ENCODE peak calls at places on chromosome 15, in eight cellular contexts. One of them, this sample, is unnamed.

GRCh38 chr15:74835312-74835823 is 7.6 kb downstream of the ULK3 start:
- DNase-seq in stimulated activated naive B cell treated with anti-CD40 and anti-IgM and Interleukin-4, amounts not matched to agents 10 μg/mL and 1 μg/mL and 100 μg/mL, for 72 hours: no peak
- DNase-seq in T-helper 2 cell: peak
- DNase-seq in HTR-8/SVneo: peak
- DNase-seq in cardiac fibroblast: peak
- DNase-seq in stimulated activated CD4-positive, alpha-beta T cell treated with anti-CD3 and anti-CD28 coated beads, Interleukin-4, amount 100 ng/mL, for 4 hours: peak
- DNase-seq in endothelial cell: peak
- DNase-seq in HEK293T: peak
- DNase-seq in this sample: peak

GRCh38 chr15:27260523-27260922 is 289.5 kb downstream of the GABRG3 start:
- DNase-seq in stimulated activated naive B cell treated with anti-CD40 and anti-IgM and Interleukin-4, amounts not matched to agents 10 μg/mL and 1 μg/mL and 100 μg/mL, for 72 hours: no peak
- DNase-seq in T-helper 2 cell: no peak
- DNase-seq in HTR-8/SVneo: no peak
- DNase-seq in cardiac fibroblast: no peak
- DNase-seq in stimulated activated CD4-positive, alpha-beta T cell treated with anti-CD3 and anti-CD28 coated beads, Interleukin-4, amount 100 ng/mL, for 4 hours: no peak
- DNase-seq in endothelial cell: no peak
- DNase-seq in HEK293T: no peak
- DNase-seq in this sample: no peak

GRCh38 chr15:52295421-52295991 is at the start of gene MYO5C:
- DNase-seq in stimulated activated naive B cell treated with anti-CD40 and anti-IgM and Interleukin-4, amounts not matched to agents 10 μg/mL and 1 μg/mL and 100 μg/mL, for 72 hours: peak
- DNase-seq in T-helper 2 cell: no peak
- DNase-seq in HTR-8/SVneo: peak
- DNase-seq in cardiac fibroblast: peak
- DNase-seq in stimulated activated CD4-positive, alpha-beta T cell treated with anti-CD3 and anti-CD28 coated beads, Interleukin-4, amount 100 ng/mL, for 4 hours: no peak
- DNase-seq in endothelial cell: peak
- DNase-seq in HEK293T: peak
- DNase-seq in this sample: peak

GRCh38 chr15:39934415-39935044 is 615 bp downstream of the EIF2AK4 start:
- DNase-seq in stimulated activated naive B cell treated with anti-CD40 and anti-IgM and Interleukin-4, amounts not matched to agents 10 μg/mL and 1 μg/mL and 100 μg/mL, for 72 hours: no peak
- DNase-seq in T-helper 2 cell: peak
- DNase-seq in HTR-8/SVneo: no peak
- DNase-seq in cardiac fibroblast: peak
- DNase-seq in stimulated activated CD4-positive, alpha-beta T cell treated with anti-CD3 and anti-CD28 coated beads, Interleukin-4, amount 100 ng/mL, for 4 hours: no peak
- DNase-seq in endothelial cell: peak
- DNase-seq in HEK293T: no peak
- DNase-seq in this sample: no peak

GRCh38 chr15:88400069-88400468 is 67.1 kb downstream of the MRPL46 start:
- DNase-seq in stimulated activated naive B cell treated with anti-CD40 and anti-IgM and Interleukin-4, amounts not matched to agents 10 μg/mL and 1 μg/mL and 100 μg/mL, for 72 hours: no peak
- DNase-seq in T-helper 2 cell: no peak
- DNase-seq in HTR-8/SVneo: no peak
- DNase-seq in cardiac fibroblast: no peak
- DNase-seq in stimulated activated CD4-positive, alpha-beta T cell treated with anti-CD3 and anti-CD28 coated beads, Interleukin-4, amount 100 ng/mL, for 4 hours: no peak
- DNase-seq in endothelial cell: peak
- DNase-seq in HEK293T: no peak
- DNase-seq in this sample: no peak

GRCh38 chr15:31316135-31316795 is 10.4 kb upstream of the KLF13 start:
- DNase-seq in stimulated activated naive B cell treated with anti-CD40 and anti-IgM and Interleukin-4, amounts not matched to agents 10 μg/mL and 1 μg/mL and 100 μg/mL, for 72 hours: no peak
- DNase-seq in T-helper 2 cell: no peak
- DNase-seq in HTR-8/SVneo: no peak
- DNase-seq in cardiac fibroblast: no peak
- DNase-seq in stimulated activated CD4-positive, alpha-beta T cell treated with anti-CD3 and anti-CD28 coated beads, Interleukin-4, amount 100 ng/mL, for 4 hours: no peak
- DNase-seq in endothelial cell: no peak
- DNase-seq in HEK293T: no peak
- DNase-seq in this sample: no peak

GRCh38 chr15:93035953-93036810 is 52.8 kb downstream of the RGMA start:
- DNase-seq in stimulated activated naive B cell treated with anti-CD40 and anti-IgM and Interleukin-4, amounts not matched to agents 10 μg/mL and 1 μg/mL and 100 μg/mL, for 72 hours: peak
- DNase-seq in T-helper 2 cell: peak
- DNase-seq in HTR-8/SVneo: peak
- DNase-seq in cardiac fibroblast: peak
- DNase-seq in stimulated activated CD4-positive, alpha-beta T cell treated with anti-CD3 and anti-CD28 coated beads, Interleukin-4, amount 100 ng/mL, for 4 hours: peak
- DNase-seq in endothelial cell: peak
- DNase-seq in HEK293T: peak
- DNase-seq in this sample: peak

GRCh38 chr15:93985925-93986324 is 245.4 kb upstream of the MCTP2 start:
- DNase-seq in stimulated activated naive B cell treated with anti-CD40 and anti-IgM and Interleukin-4, amounts not matched to agents 10 μg/mL and 1 μg/mL and 100 μg/mL, for 72 hours: no peak
- DNase-seq in T-helper 2 cell: no peak
- DNase-seq in HTR-8/SVneo: no peak
- DNase-seq in cardiac fibroblast: no peak
- DNase-seq in stimulated activated CD4-positive, alpha-beta T cell treated with anti-CD3 and anti-CD28 coated beads, Interleukin-4, amount 100 ng/mL, for 4 hours: no peak
- DNase-seq in endothelial cell: no peak
- DNase-seq in HEK293T: no peak
- DNase-seq in this sample: no peak

GRCh38 chr15:39511000-39511914 is 69.6 kb upstream of the THBS1 start:
- DNase-seq in stimulated activated naive B cell treated with anti-CD40 and anti-IgM and Interleukin-4, amounts not matched to agents 10 μg/mL and 1 μg/mL and 100 μg/mL, for 72 hours: no peak
- DNase-seq in T-helper 2 cell: no peak
- DNase-seq in HTR-8/SVneo: peak
- DNase-seq in cardiac fibroblast: peak
- DNase-seq in stimulated activated CD4-positive, alpha-beta T cell treated with anti-CD3 and anti-CD28 coated beads, Interleukin-4, amount 100 ng/mL, for 4 hours: no peak
- DNase-seq in endothelial cell: no peak
- DNase-seq in HEK293T: peak
- DNase-seq in this sample: peak

GRCh38 chr15:66171891-66172290 is 81.7 kb downstream of the MEGF11 start:
- DNase-seq in stimulated activated naive B cell treated with anti-CD40 and anti-IgM and Interleukin-4, amounts not matched to agents 10 μg/mL and 1 μg/mL and 100 μg/mL, for 72 hours: no peak
- DNase-seq in T-helper 2 cell: no peak
- DNase-seq in HTR-8/SVneo: no peak
- DNase-seq in cardiac fibroblast: no peak
- DNase-seq in stimulated activated CD4-positive, alpha-beta T cell treated with anti-CD3 and anti-CD28 coated beads, Interleukin-4, amount 100 ng/mL, for 4 hours: no peak
- DNase-seq in endothelial cell: no peak
- DNase-seq in HEK293T: no peak
- DNase-seq in this sample: no peak

GRCh38 chr15:56042982-56043980 is 49.9 kb upstream of the NEDD4 start:
- DNase-seq in stimulated activated naive B cell treated with anti-CD40 and anti-IgM and Interleukin-4, amounts not matched to agents 10 μg/mL and 1 μg/mL and 100 μg/mL, for 72 hours: peak
- DNase-seq in T-helper 2 cell: peak
- DNase-seq in HTR-8/SVneo: no peak
- DNase-seq in cardiac fibroblast: peak
- DNase-seq in stimulated activated CD4-positive, alpha-beta T cell treated with anti-CD3 and anti-CD28 coated beads, Interleukin-4, amount 100 ng/mL, for 4 hours: peak
- DNase-seq in endothelial cell: no peak
- DNase-seq in HEK293T: no peak
- DNase-seq in this sample: no peak

GRCh38 chr15:101017935-101018849 is 99.0 kb downstream of the LRRK1 start:
- DNase-seq in stimulated activated naive B cell treated with anti-CD40 and anti-IgM and Interleukin-4, amounts not matched to agents 10 μg/mL and 1 μg/mL and 100 μg/mL, for 72 hours: no peak
- DNase-seq in T-helper 2 cell: no peak
- DNase-seq in HTR-8/SVneo: no peak
- DNase-seq in cardiac fibroblast: peak
- DNase-seq in stimulated activated CD4-positive, alpha-beta T cell treated with anti-CD3 and anti-CD28 coated beads, Interleukin-4, amount 100 ng/mL, for 4 hours: no peak
- DNase-seq in endothelial cell: no peak
- DNase-seq in HEK293T: no peak
- DNase-seq in this sample: no peak

GRCh38 chr15:60695713-60696522 is 217.0 kb upstream of the ICE2 start:
- DNase-seq in stimulated activated naive B cell treated with anti-CD40 and anti-IgM and Interleukin-4, amounts not matched to agents 10 μg/mL and 1 μg/mL and 100 μg/mL, for 72 hours: peak
- DNase-seq in T-helper 2 cell: peak
- DNase-seq in HTR-8/SVneo: no peak
- DNase-seq in cardiac fibroblast: peak
- DNase-seq in stimulated activated CD4-positive, alpha-beta T cell treated with anti-CD3 and anti-CD28 coated beads, Interleukin-4, amount 100 ng/mL, for 4 hours: peak
- DNase-seq in endothelial cell: no peak
- DNase-seq in HEK293T: no peak
- DNase-seq in this sample: no peak

GRCh38 chr15:48440084-48440483 is 108.9 kb downstream of the DUT start:
- DNase-seq in stimulated activated naive B cell treated with anti-CD40 and anti-IgM and Interleukin-4, amounts not matched to agents 10 μg/mL and 1 μg/mL and 100 μg/mL, for 72 hours: no peak
- DNase-seq in T-helper 2 cell: no peak
- DNase-seq in HTR-8/SVneo: no peak
- DNase-seq in cardiac fibroblast: peak
- DNase-seq in stimulated activated CD4-positive, alpha-beta T cell treated with anti-CD3 and anti-CD28 coated beads, Interleukin-4, amount 100 ng/mL, for 4 hours: no peak
- DNase-seq in endothelial cell: no peak
- DNase-seq in HEK293T: no peak
- DNase-seq in this sample: no peak

GRCh38 chr15:41490355-41490754 is 3.3 kb upstream of the ITPKA start:
- DNase-seq in stimulated activated naive B cell treated with anti-CD40 and anti-IgM and Interleukin-4, amounts not matched to agents 10 μg/mL and 1 μg/mL and 100 μg/mL, for 72 hours: no peak
- DNase-seq in T-helper 2 cell: peak
- DNase-seq in HTR-8/SVneo: peak
- DNase-seq in cardiac fibroblast: peak
- DNase-seq in stimulated activated CD4-positive, alpha-beta T cell treated with anti-CD3 and anti-CD28 coated beads, Interleukin-4, amount 100 ng/mL, for 4 hours: peak
- DNase-seq in endothelial cell: no peak
- DNase-seq in HEK293T: no peak
- DNase-seq in this sample: peak

GRCh38 chr15:77415450-77416448 is 4.2 kb downstream of the PEAK1 start:
- DNase-seq in stimulated activated naive B cell treated with anti-CD40 and anti-IgM and Interleukin-4, amounts not matched to agents 10 μg/mL and 1 μg/mL and 100 μg/mL, for 72 hours: no peak
- DNase-seq in T-helper 2 cell: no peak
- DNase-seq in HTR-8/SVneo: no peak
- DNase-seq in cardiac fibroblast: peak
- DNase-seq in stimulated activated CD4-positive, alpha-beta T cell treated with anti-CD3 and anti-CD28 coated beads, Interleukin-4, amount 100 ng/mL, for 4 hours: no peak
- DNase-seq in endothelial cell: no peak
- DNase-seq in HEK293T: no peak
- DNase-seq in this sample: no peak

GRCh38 chr15:43099105-43099845 is 6.6 kb downstream of the UBR1 start:
- DNase-seq in stimulated activated naive B cell treated with anti-CD40 and anti-IgM and Interleukin-4, amounts not matched to agents 10 μg/mL and 1 μg/mL and 100 μg/mL, for 72 hours: no peak
- DNase-seq in T-helper 2 cell: no peak
- DNase-seq in HTR-8/SVneo: no peak
- DNase-seq in cardiac fibroblast: no peak
- DNase-seq in stimulated activated CD4-positive, alpha-beta T cell treated with anti-CD3 and anti-CD28 coated beads, Interleukin-4, amount 100 ng/mL, for 4 hours: no peak
- DNase-seq in endothelial cell: no peak
- DNase-seq in HEK293T: no peak
- DNase-seq in this sample: no peak

GRCh38 chr15:76155742-76156141 is 96.0 kb downstream of the TMEM266 start:
- DNase-seq in stimulated activated naive B cell treated with anti-CD40 and anti-IgM and Interleukin-4, amounts not matched to agents 10 μg/mL and 1 μg/mL and 100 μg/mL, for 72 hours: no peak
- DNase-seq in T-helper 2 cell: no peak
- DNase-seq in HTR-8/SVneo: no peak
- DNase-seq in cardiac fibroblast: no peak
- DNase-seq in stimulated activated CD4-positive, alpha-beta T cell treated with anti-CD3 and anti-CD28 coated beads, Interleukin-4, amount 100 ng/mL, for 4 hours: no peak
- DNase-seq in endothelial cell: no peak
- DNase-seq in HEK293T: no peak
- DNase-seq in this sample: no peak

GRCh38 chr15:65336767-65337435 is 32.4 kb downstream of the RNU5B-1 start:
- DNase-seq in stimulated activated naive B cell treated with anti-CD40 and anti-IgM and Interleukin-4, amounts not matched to agents 10 μg/mL and 1 μg/mL and 100 μg/mL, for 72 hours: no peak
- DNase-seq in T-helper 2 cell: no peak
- DNase-seq in HTR-8/SVneo: no peak
- DNase-seq in cardiac fibroblast: no peak
- DNase-seq in stimulated activated CD4-positive, alpha-beta T cell treated with anti-CD3 and anti-CD28 coated beads, Interleukin-4, amount 100 ng/mL, for 4 hours: no peak
- DNase-seq in endothelial cell: no peak
- DNase-seq in HEK293T: no peak
- DNase-seq in this sample: no peak

GRCh38 chr15:66228807-66229557 is 24.6 kb downstream of the MEGF11 start:
- DNase-seq in stimulated activated naive B cell treated with anti-CD40 and anti-IgM and Interleukin-4, amounts not matched to agents 10 μg/mL and 1 μg/mL and 100 μg/mL, for 72 hours: no peak
- DNase-seq in T-helper 2 cell: no peak
- DNase-seq in HTR-8/SVneo: no peak
- DNase-seq in cardiac fibroblast: no peak
- DNase-seq in stimulated activated CD4-positive, alpha-beta T cell treated with anti-CD3 and anti-CD28 coated beads, Interleukin-4, amount 100 ng/mL, for 4 hours: no peak
- DNase-seq in endothelial cell: no peak
- DNase-seq in HEK293T: no peak
- DNase-seq in this sample: no peak

GRCh38 chr15:27587810-27588209 is 511.3 kb downstream of the OCA2 start:
- DNase-seq in stimulated activated naive B cell treated with anti-CD40 and anti-IgM and Interleukin-4, amounts not matched to agents 10 μg/mL and 1 μg/mL and 100 μg/mL, for 72 hours: no peak
- DNase-seq in T-helper 2 cell: no peak
- DNase-seq in HTR-8/SVneo: no peak
- DNase-seq in cardiac fibroblast: no peak
- DNase-seq in stimulated activated CD4-positive, alpha-beta T cell treated with anti-CD3 and anti-CD28 coated beads, Interleukin-4, amount 100 ng/mL, for 4 hours: no peak
- DNase-seq in endothelial cell: peak
- DNase-seq in HEK293T: peak
- DNase-seq in this sample: no peak

GRCh38 chr15:56831467-56831866 is 87.0 kb upstream of the TCF12 start:
- DNase-seq in stimulated activated naive B cell treated with anti-CD40 and anti-IgM and Interleukin-4, amounts not matched to agents 10 μg/mL and 1 μg/mL and 100 μg/mL, for 72 hours: no peak
- DNase-seq in T-helper 2 cell: no peak
- DNase-seq in HTR-8/SVneo: no peak
- DNase-seq in cardiac fibroblast: no peak
- DNase-seq in stimulated activated CD4-positive, alpha-beta T cell treated with anti-CD3 and anti-CD28 coated beads, Interleukin-4, amount 100 ng/mL, for 4 hours: no peak
- DNase-seq in endothelial cell: no peak
- DNase-seq in HEK293T: no peak
- DNase-seq in this sample: no peak

GRCh38 chr15:51332211-51333147 is 5.9 kb downstream of the CYP19A1 start:
- DNase-seq in stimulated activated naive B cell treated with anti-CD40 and anti-IgM and Interleukin-4, amounts not matched to agents 10 μg/mL and 1 μg/mL and 100 μg/mL, for 72 hours: no peak
- DNase-seq in T-helper 2 cell: no peak
- DNase-seq in HTR-8/SVneo: no peak
- DNase-seq in cardiac fibroblast: peak
- DNase-seq in stimulated activated CD4-positive, alpha-beta T cell treated with anti-CD3 and anti-CD28 coated beads, Interleukin-4, amount 100 ng/mL, for 4 hours: no peak
- DNase-seq in endothelial cell: no peak
- DNase-seq in HEK293T: no peak
- DNase-seq in this sample: no peak

GRCh38 chr15:33201376-33202189 is 7.1 kb upstream of the FMN1 start:
- DNase-seq in stimulated activated naive B cell treated with anti-CD40 and anti-IgM and Interleukin-4, amounts not matched to agents 10 μg/mL and 1 μg/mL and 100 μg/mL, for 72 hours: peak
- DNase-seq in T-helper 2 cell: peak
- DNase-seq in HTR-8/SVneo: peak
- DNase-seq in cardiac fibroblast: peak
- DNase-seq in stimulated activated CD4-positive, alpha-beta T cell treated with anti-CD3 and anti-CD28 coated beads, Interleukin-4, amount 100 ng/mL, for 4 hours: peak
- DNase-seq in endothelial cell: peak
- DNase-seq in HEK293T: peak
- DNase-seq in this sample: peak

GRCh38 chr15:67606742-67607141 is 64.2 kb downstream of the MAP2K5 start:
- DNase-seq in stimulated activated naive B cell treated with anti-CD40 and anti-IgM and Interleukin-4, amounts not matched to agents 10 μg/mL and 1 μg/mL and 100 μg/mL, for 72 hours: no peak
- DNase-seq in T-helper 2 cell: no peak
- DNase-seq in HTR-8/SVneo: no peak
- DNase-seq in cardiac fibroblast: no peak
- DNase-seq in stimulated activated CD4-positive, alpha-beta T cell treated with anti-CD3 and anti-CD28 coated beads, Interleukin-4, amount 100 ng/mL, for 4 hours: no peak
- DNase-seq in endothelial cell: no peak
- DNase-seq in HEK293T: no peak
- DNase-seq in this sample: no peak

GRCh38 chr15:58771621-58772235 is 626 bp downstream of the MINDY2 start:
- DNase-seq in stimulated activated naive B cell treated with anti-CD40 and anti-IgM and Interleukin-4, amounts not matched to agents 10 μg/mL and 1 μg/mL and 100 μg/mL, for 72 hours: no peak
- DNase-seq in T-helper 2 cell: peak
- DNase-seq in HTR-8/SVneo: peak
- DNase-seq in cardiac fibroblast: no peak
- DNase-seq in stimulated activated CD4-positive, alpha-beta T cell treated with anti-CD3 and anti-CD28 coated beads, Interleukin-4, amount 100 ng/mL, for 4 hours: no peak
- DNase-seq in endothelial cell: no peak
- DNase-seq in HEK293T: peak
- DNase-seq in this sample: peak

GRCh38 chr15:59999558-60000112 is 4.5 kb upstream of the FOXB1 start:
- DNase-seq in stimulated activated naive B cell treated with anti-CD40 and anti-IgM and Interleukin-4, amounts not matched to agents 10 μg/mL and 1 μg/mL and 100 μg/mL, for 72 hours: no peak
- DNase-seq in T-helper 2 cell: no peak
- DNase-seq in HTR-8/SVneo: no peak
- DNase-seq in cardiac fibroblast: no peak
- DNase-seq in stimulated activated CD4-positive, alpha-beta T cell treated with anti-CD3 and anti-CD28 coated beads, Interleukin-4, amount 100 ng/mL, for 4 hours: no peak
- DNase-seq in endothelial cell: no peak
- DNase-seq in HEK293T: no peak
- DNase-seq in this sample: no peak

GRCh38 chr15:51731549-51732267 is 5.7 kb downstream of the LYSMD2 start:
- DNase-seq in stimulated activated naive B cell treated with anti-CD40 and anti-IgM and Interleukin-4, amounts not matched to agents 10 μg/mL and 1 μg/mL and 100 μg/mL, for 72 hours: peak
- DNase-seq in T-helper 2 cell: peak
- DNase-seq in HTR-8/SVneo: no peak
- DNase-seq in cardiac fibroblast: peak
- DNase-seq in stimulated activated CD4-positive, alpha-beta T cell treated with anti-CD3 and anti-CD28 coated beads, Interleukin-4, amount 100 ng/mL, for 4 hours: no peak
- DNase-seq in endothelial cell: no peak
- DNase-seq in HEK293T: no peak
- DNase-seq in this sample: peak

GRCh38 chr15:77107068-77107467 is 36.2 kb upstream of the TSPAN3 start:
- DNase-seq in stimulated activated naive B cell treated with anti-CD40 and anti-IgM and Interleukin-4, amounts not matched to agents 10 μg/mL and 1 μg/mL and 100 μg/mL, for 72 hours: no peak
- DNase-seq in T-helper 2 cell: no peak
- DNase-seq in HTR-8/SVneo: no peak
- DNase-seq in cardiac fibroblast: peak
- DNase-seq in stimulated activated CD4-positive, alpha-beta T cell treated with anti-CD3 and anti-CD28 coated beads, Interleukin-4, amount 100 ng/mL, for 4 hours: no peak
- DNase-seq in endothelial cell: no peak
- DNase-seq in HEK293T: no peak
- DNase-seq in this sample: no peak

GRCh38 chr15:51775967-51776816 is 24.8 kb downstream of the TMOD2 start:
- DNase-seq in stimulated activated naive B cell treated with anti-CD40 and anti-IgM and Interleukin-4, amounts not matched to agents 10 μg/mL and 1 μg/mL and 100 μg/mL, for 72 hours: peak
- DNase-seq in T-helper 2 cell: peak
- DNase-seq in HTR-8/SVneo: peak
- DNase-seq in cardiac fibroblast: peak
- DNase-seq in stimulated activated CD4-positive, alpha-beta T cell treated with anti-CD3 and anti-CD28 coated beads, Interleukin-4, amount 100 ng/mL, for 4 hours: peak
- DNase-seq in endothelial cell: peak
- DNase-seq in HEK293T: peak
- DNase-seq in this sample: peak

GRCh38 chr15:88610756-88611231 is 10.3 kb upstream of the AEN start:
- DNase-seq in stimulated activated naive B cell treated with anti-CD40 and anti-IgM and Interleukin-4, amounts not matched to agents 10 μg/mL and 1 μg/mL and 100 μg/mL, for 72 hours: no peak
- DNase-seq in T-helper 2 cell: no peak
- DNase-seq in HTR-8/SVneo: no peak
- DNase-seq in cardiac fibroblast: no peak
- DNase-seq in stimulated activated CD4-positive, alpha-beta T cell treated with anti-CD3 and anti-CD28 coated beads, Interleukin-4, amount 100 ng/mL, for 4 hours: no peak
- DNase-seq in endothelial cell: peak
- DNase-seq in HEK293T: no peak
- DNase-seq in this sample: no peak

GRCh38 chr15:65092046-65092770 is 15.7 kb downstream of the KBTBD13 start:
- DNase-seq in stimulated activated naive B cell treated with anti-CD40 and anti-IgM and Interleukin-4, amounts not matched to agents 10 μg/mL and 1 μg/mL and 100 μg/mL, for 72 hours: no peak
- DNase-seq in T-helper 2 cell: no peak
- DNase-seq in HTR-8/SVneo: no peak
- DNase-seq in cardiac fibroblast: no peak
- DNase-seq in stimulated activated CD4-positive, alpha-beta T cell treated with anti-CD3 and anti-CD28 coated beads, Interleukin-4, amount 100 ng/mL, for 4 hours: no peak
- DNase-seq in endothelial cell: no peak
- DNase-seq in HEK293T: no peak
- DNase-seq in this sample: no peak

GRCh38 chr15:32982001-32982400 is 212.5 kb downstream of the FMN1 start:
- DNase-seq in stimulated activated naive B cell treated with anti-CD40 and anti-IgM and Interleukin-4, amounts not matched to agents 10 μg/mL and 1 μg/mL and 100 μg/mL, for 72 hours: no peak
- DNase-seq in T-helper 2 cell: no peak
- DNase-seq in HTR-8/SVneo: no peak
- DNase-seq in cardiac fibroblast: no peak
- DNase-seq in stimulated activated CD4-positive, alpha-beta T cell treated with anti-CD3 and anti-CD28 coated beads, Interleukin-4, amount 100 ng/mL, for 4 hours: no peak
- DNase-seq in endothelial cell: no peak
- DNase-seq in HEK293T: no peak
- DNase-seq in this sample: no peak

GRCh38 chr15:101623367-101624304 is 28.5 kb downstream of the TM2D3 start:
- DNase-seq in stimulated activated naive B cell treated with anti-CD40 and anti-IgM and Interleukin-4, amounts not matched to agents 10 μg/mL and 1 μg/mL and 100 μg/mL, for 72 hours: no peak
- DNase-seq in T-helper 2 cell: no peak
- DNase-seq in HTR-8/SVneo: no peak
- DNase-seq in cardiac fibroblast: no peak
- DNase-seq in stimulated activated CD4-positive, alpha-beta T cell treated with anti-CD3 and anti-CD28 coated beads, Interleukin-4, amount 100 ng/mL, for 4 hours: no peak
- DNase-seq in endothelial cell: no peak
- DNase-seq in HEK293T: no peak
- DNase-seq in this sample: no peak